ENCODE peak calls at places on chromosome 5, in four cellular contexts. K is HepG2, E is K562, M is GM12878. F is an unnamed sample.

GRCh38 chr5:154196955-154197652 is 6.6 kb downstream of the GALNT10 start:
- DNase-seq in K (peak), M (no peak), E (peak), F (no peak)

GRCh38 chr5:134003957-134004625 is 684 bp downstream of the VDAC1 start:
- DNase-seq in M (no peak), K (no peak), E (peak), F (peak)

GRCh38 chr5:91848453-91848852 is 465.3 kb upstream of the ARRDC3 start:
- DNase-seq in E (no peak), K (peak), M (no peak), F (peak)

GRCh38 chr5:135179308-135179980 is 145.4 kb upstream of the PITX1 start:
- DNase-seq in M (no peak), K (peak), E (no peak), F (no peak)

GRCh38 chr5:67215592-67216471 is 19.2 kb upstream of the CD180 start:
- DNase-seq in M (peak), E (peak), K (peak), F (no peak)

GRCh38 chr5:174490717-174491116 is 233.7 kb upstream of the MSX2 start:
- DNase-seq in K (no peak), M (no peak), E (no peak), F (no peak)

GRCh38 chr5:35454011-35454525 is 163.6 kb upstream of the SPEF2 start:
- DNase-seq in K (no peak), M (no peak), E (no peak), F (no peak)

GRCh38 chr5:118326496-118327045 is 661.8 kb downstream of the DTWD2 start:
- DNase-seq in M (no peak), K (no peak), E (no peak), F (no peak)

GRCh38 chr5:18314192-18314778 is 680.0 kb downstream of the TAF11L14 start:
- DNase-seq in K (no peak), M (no peak), E (peak), F (no peak)

GRCh38 chr5:138054863-138055558 is 22.1 kb upstream of the FAM13B start:
- DNase-seq in K (peak), E (peak), M (no peak), F (no peak)
- TF ChIP-seq FOXK2 in K (no peak), E (no peak), M (no peak), F (no peak)

GRCh38 chr5:65061974-65062353 is 293.2 kb downstream of the CWC27 start:
- DNase-seq in M (peak), E (no peak), K (no peak), F (no peak)
- TF ChIP-seq FOXK2 in M (no peak), E (no peak), K (no peak), F (no peak)

GRCh38 chr5:128674837-128675446 is 136.9 kb upstream of the FBN2 start:
- DNase-seq in K (peak), E (peak), M (no peak), F (peak)
- TF ChIP-seq FOXK2 in K (no peak), E (no peak), M (no peak), F (no peak)

DNA sequence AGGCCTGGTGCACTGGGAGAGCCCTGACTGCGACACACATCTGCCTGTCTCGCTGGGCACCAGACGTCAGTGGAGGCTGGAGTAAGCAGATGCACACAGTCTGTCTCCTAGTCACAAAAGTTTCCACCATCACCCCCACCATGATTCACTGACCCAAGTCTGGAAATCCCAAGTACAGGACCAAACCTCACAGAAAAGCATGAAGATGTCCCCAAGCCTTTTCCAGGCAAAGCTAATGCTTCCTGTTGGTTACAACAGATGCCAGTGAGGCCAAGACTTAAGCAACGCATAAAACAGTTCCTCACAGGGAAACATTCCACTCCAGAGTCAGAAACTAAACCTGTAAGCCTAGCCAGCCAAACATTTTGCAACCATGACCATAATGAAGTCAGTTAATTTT is 259.3 kb upstream of the SLC30A5 start:
- DNase-seq in E (no peak), K (no peak), M (no peak), F (no peak)
- TF ChIP-seq FOXK2 in E (no peak), K (no peak), M (no peak), F (no peak)

DNA sequence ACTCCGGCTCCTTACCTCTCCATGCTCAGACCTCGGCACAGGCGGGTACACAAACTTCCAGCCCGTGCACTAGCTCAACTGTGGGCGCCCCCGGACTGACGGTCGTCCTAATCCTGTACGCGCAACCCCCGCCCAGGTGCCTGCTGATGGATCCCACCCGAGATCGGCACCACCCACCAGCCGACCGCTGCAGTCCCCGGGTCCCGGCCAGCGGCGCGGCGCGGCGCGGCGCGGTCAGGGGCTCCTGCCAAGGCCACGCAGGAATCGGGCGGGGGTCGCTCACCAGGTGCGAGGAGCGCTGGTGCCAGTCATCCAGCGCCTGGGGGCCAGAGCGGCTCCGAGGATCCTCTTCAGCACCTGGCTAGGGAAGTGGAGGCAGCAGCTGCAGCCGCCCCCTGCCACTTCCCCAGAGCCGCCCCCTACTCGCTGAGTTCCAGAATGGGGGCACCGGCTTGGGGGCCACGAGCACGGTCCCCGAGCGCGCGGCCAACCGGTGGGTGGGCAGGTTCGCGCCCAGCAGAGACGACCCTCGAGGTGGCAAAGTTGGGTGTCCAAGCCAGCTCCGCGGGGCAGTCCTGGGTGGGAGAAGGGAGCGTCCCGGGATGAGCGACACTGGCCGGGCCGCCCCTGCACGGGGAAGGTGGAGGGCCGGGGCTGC is 445 bp downstream of the SEMA5A start:
- DNase-seq in E (no peak), K (no peak), M (no peak), F (no peak)
- TF ChIP-seq FOXK2 in E (no peak), K (no peak), M (no peak), F (no peak)

DNA sequence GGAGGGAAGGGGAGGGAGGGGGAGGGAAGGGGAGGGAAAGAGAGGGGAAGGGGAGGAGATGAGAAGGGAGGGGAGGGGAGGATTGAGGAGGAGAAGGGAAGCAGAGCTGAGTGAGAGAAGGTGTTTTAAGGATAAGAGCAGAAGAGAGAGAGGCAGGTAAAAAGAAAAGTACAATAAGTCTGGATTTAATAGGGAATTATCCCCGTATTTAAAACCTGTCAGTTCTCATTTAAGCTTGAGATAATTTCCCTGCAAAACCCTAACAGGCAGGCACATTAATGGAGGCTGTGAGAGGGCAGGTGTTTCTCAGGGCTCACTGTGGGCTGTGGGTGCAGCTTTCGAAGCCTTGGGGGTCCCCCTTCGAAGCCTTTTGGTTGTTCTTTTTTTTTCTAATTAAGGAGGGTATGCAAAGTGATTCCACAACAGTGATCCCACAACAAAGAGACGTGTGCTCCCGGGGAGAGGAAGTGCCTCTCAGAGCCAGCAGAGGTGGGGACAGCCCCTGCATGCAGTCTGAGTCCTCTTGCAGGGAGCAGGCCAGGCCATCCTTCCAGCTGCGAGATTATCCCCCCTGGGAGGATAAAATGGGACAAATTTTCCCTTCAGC is 317.9 kb upstream of the IRX1 start:
- DNase-seq in M (no peak), K (no peak), E (no peak), F (no peak)
- TF ChIP-seq FOXK2 in M (no peak), K (no peak), E (no peak), F (no peak)

GRCh38 chr5:7742241-7742656 is 108.7 kb downstream of the CFAP90 start:
- DNase-seq in K (no peak), E (no peak), M (no peak), F (no peak)

GRCh38 chr5:7747728-7748127 is 103.2 kb downstream of the CFAP90 start:
- DNase-seq in E (no peak), K (no peak), M (no peak), F (no peak)

GRCh38 chr5:7741415-7742065 is 109.4 kb downstream of the CFAP90 start:
- DNase-seq in M (no peak), E (no peak), K (no peak), F (no peak)

GRCh38 chr5:7745882-7746735 is 104.8 kb downstream of the CFAP90 start:
- DNase-seq in M (no peak), E (peak), K (peak), F (peak)
- TF ChIP-seq FOXK2 in M (no peak), E (no peak), K (no peak), F (no peak)

GRCh38 chr5:80961376-80962281 is 1.5 kb downstream of the RASGRF2 start:
- DNase-seq in K (peak), E (no peak), M (no peak), F (peak)
- TF ChIP-seq FOXK2 in K (no peak), E (no peak), M (no peak), F (no peak)

GRCh38 chr5:159133041-159133741 is 33.5 kb upstream of the EBF1 start:
- DNase-seq in E (peak), K (peak), M (peak), F (peak)
- TF ChIP-seq FOXK2 in E (no peak), K (no peak), M (no peak), F (no peak)

DNA sequence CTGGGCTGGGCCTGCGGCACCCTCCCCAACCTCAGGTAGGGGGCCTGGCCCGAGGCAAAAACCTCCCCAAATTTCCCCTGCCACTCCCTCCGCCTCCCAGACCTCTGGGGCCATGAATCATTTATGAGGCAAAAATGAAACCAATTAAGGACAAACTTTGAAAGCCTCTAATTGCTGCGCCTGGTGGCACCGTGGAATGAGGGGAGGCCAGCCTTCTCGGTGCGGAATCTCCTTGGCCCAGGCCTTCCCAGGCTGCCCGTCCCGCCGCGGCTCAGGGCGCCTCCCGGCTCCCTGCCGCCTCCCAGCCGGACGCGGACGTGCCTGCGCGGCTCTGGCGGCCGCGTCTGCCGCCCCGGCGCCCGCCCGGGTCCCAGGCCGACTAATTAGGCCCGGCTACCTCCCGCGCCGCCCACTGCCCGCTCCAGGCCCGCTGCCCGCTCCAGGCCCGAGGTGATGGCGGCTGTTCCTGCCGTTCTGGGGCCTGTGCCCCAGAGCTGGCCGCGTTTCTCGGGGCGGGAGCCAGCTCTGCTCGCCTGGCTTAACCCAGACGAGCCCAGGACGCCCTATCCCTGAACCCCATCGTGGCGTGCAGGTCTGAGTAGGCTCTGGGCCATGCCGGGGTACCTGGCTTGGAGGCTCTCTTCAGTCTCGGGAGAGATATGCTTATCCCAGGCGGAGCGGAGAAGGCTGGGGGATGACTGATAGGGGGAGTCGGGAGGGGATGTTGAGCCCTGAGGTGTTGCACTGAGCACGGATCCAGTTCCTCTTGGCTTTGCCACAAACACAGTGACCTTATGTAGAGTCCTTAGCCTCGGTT is 20.1 kb downstream of the CXXC5 start:
- DNase-seq in K (no peak), E (peak), M (no peak), F (peak)
- TF ChIP-seq FOXK2 in K (no peak), E (no peak), M (no peak), F (no peak)

F was measured in HEK293T.